ENCODE peak calls at places on chromosomes 16 and 17, in seven cellular contexts. L, A, I, T, E, V and J are unnamed samples. For H3K4me1, the result is how much of the 10 kb centered on the place peaks cover.

GRCh38 chr17:18231156-18231555 is 5.7 kb downstream of the LLGL1 start:
- DNase-seq in I (no peak), L (no peak), V (no peak), E (no peak), A (no peak), T (no peak), J (no peak)

GRCh38 chr17:77963441-77963840 is 4.9 kb downstream of the TNRC6C start:
- DNase-seq in T (no peak), I (no peak), V (peak), E (no peak), A (no peak), L (peak), J (peak)

GRCh38 chr16:74726736-74727135 is 26.1 kb upstream of the MLKL start:
- DNase-seq in T (peak), I (no peak), E (no peak), V (no peak), A (peak), L (no peak), J (no peak)

GRCh38 chr17:1379930-1380313 is 20.1 kb downstream of the YWHAE start:
- DNase-seq in L (no peak), V (no peak), I (no peak), E (no peak), A (no peak), T (peak), J (no peak)

GRCh38 chr16:2531371-2531695 is at the start of gene CEMP1:
- DNase-seq in L (no peak), V (no peak), A (no peak), T (no peak), I (no peak), E (no peak), J (no peak)

GRCh38 chr17:4544656-4545216 is 10.4 kb downstream of the MYBBP1A start:
- DNase-seq in V (peak), I (no peak), E (peak), L (no peak), A (no peak), T (no peak), J (no peak)

GRCh38 chr17:4375039-4375748 is 8.7 kb upstream of the UBE2G1 start:
- DNase-seq in T (peak), E (no peak), I (no peak), L (peak), V (no peak), A (no peak), J (no peak)

GRCh38 chr16:70416748-70417616 is 21.9 kb downstream of the ST3GAL2 start:
- DNase-seq in V (no peak), T (peak), L (no peak), A (no peak), E (no peak), I (no peak), J (no peak)

GRCh38 chr17:17807440-17807839 is 29.3 kb downstream of the SREBF1 start:
- DNase-seq in V (no peak), L (no peak), I (no peak), A (no peak), E (no peak), T (no peak), J (no peak)

GRCh38 chr17:19645608-19646250 is 2.8 kb upstream of the ALDH3A2 start:
- DNase-seq in E (peak), I (no peak), A (peak), T (peak), L (peak), V (no peak), J (no peak)

GRCh38 chr17:59752446-59752845 is 45.0 kb downstream of the VMP1 start:
- DNase-seq in V (no peak), A (no peak), T (no peak), I (no peak), L (no peak), E (no peak), J (no peak)

GRCh38 chr16:19524866-19525723 is 1.4 kb downstream of the CCP110 start:
- DNase-seq in A (no peak), L (no peak), E (no peak), I (no peak), V (no peak), T (peak), J (no peak)

GRCh38 chr16:24491721-24492120 is 47.6 kb upstream of the RBBP6 start:
- DNase-seq in T (no peak), E (no peak), V (no peak), L (no peak), A (no peak), I (no peak), J (no peak)

GRCh38 chr17:82229686-82230626 is 1.1 kb downstream of the SLC16A3 start:
- DNase-seq in V (no peak), T (no peak), E (peak), L (no peak), I (no peak), A (peak), J (no peak)
- H3K4me1 ChIP-seq in V (under half), T (under half), E (half or more), L (under half), I (under half), A (under half), J (under half)

DNA sequence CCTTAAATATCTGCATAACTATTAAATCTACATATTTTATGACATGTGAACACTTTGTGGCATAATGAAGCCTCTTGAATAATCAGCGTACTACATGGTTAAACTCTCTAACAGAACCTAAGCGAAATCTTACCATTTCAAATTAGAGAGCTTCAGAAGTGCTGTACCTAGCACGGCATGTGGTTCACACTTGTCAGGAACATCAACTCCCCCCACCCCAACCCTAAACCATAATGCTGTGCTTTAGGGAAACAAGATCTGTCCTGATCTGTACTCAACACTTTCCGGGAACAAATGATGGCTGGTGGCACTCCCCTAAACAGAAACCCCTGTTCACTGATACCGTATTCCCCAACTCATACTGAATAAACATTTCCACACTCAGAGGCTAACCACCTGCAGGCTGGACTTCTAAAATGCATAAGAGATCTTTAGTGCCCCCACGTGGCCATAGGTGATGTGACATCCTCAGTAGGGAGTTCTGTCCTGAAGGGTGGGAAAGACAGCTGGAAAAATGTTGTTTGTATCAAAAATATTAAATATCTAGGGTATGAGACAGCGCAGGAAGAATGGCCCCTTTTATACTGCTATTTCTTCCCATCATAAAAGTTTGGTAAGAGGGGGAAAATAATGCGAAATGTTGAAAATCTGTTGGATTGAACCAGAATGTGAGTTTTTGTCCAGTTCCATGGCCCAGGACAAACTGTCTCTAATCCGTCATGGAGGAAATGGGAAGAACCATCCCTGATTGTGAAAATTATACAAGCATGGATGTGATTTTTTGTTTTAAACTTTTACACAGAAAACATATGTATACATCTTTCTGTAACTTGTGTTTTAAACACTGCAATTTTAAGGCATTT is 88.6 kb downstream of the USP31 start:
- DNase-seq in A (peak), E (peak), I (peak), L (peak), V (peak), T (peak), J (peak)
- H3K4me1 ChIP-seq in A (under half), E (under half), I (under half), L (under half), V (under half), T (under half), J (under half)

GRCh38 chr17:13044713-13045112 is 26.9 kb upstream of the ELAC2 start:
- DNase-seq in V (no peak), I (no peak), L (no peak), A (no peak), T (no peak), E (no peak), J (no peak)

GRCh38 chr17:13036776-13037175 is 18.9 kb upstream of the ELAC2 start:
- DNase-seq in T (no peak), I (no peak), L (no peak), E (no peak), V (no peak), A (no peak), J (no peak)

GRCh38 chr17:13038931-13039665 is 21.3 kb upstream of the ELAC2 start:
- DNase-seq in A (no peak), E (no peak), L (no peak), I (no peak), V (no peak), T (no peak), J (no peak)
- H3K4me1 ChIP-seq in A (under half), E (under half), L (under half), I (under half), V (under half), T (under half), J (under half)

GRCh38 chr16:85459529-85460251 is 153.4 kb upstream of the GSE1 start:
- DNase-seq in A (no peak), I (no peak), E (peak), L (no peak), T (no peak), V (peak), J (peak)

GRCh38 chr16:85460983-85461813 is 151.9 kb upstream of the GSE1 start:
- DNase-seq in E (peak), I (no peak), T (no peak), A (peak), L (no peak), V (peak), J (peak)

GRCh38 chr16:85457366-85457765 is 155.8 kb upstream of the GSE1 start:
- DNase-seq in I (no peak), E (no peak), V (no peak), A (no peak), T (no peak), L (no peak), J (no peak)

GRCh38 chr16:85460252-85460982 is 152.7 kb upstream of the GSE1 start:
- DNase-seq in V (peak), T (no peak), I (no peak), L (no peak), E (no peak), A (peak), J (peak)

GRCh38 chr16:85458952-85459351 is 154.2 kb upstream of the GSE1 start:
- DNase-seq in E (no peak), I (no peak), L (no peak), A (no peak), T (no peak), V (no peak), J (no peak)
- H3K4me1 ChIP-seq in E (under half), I (under half), L (under half), A (under half), T (under half), V (half or more), J (under half)